ENCODE peak calls at places on chromosomes 16 and 17, in eight cellular contexts. T, E, P, A, B, F, M and I are unnamed samples.
A peak's percentile ranks its signal among the peaks of the same experiment; 100 is the strongest.

GRCh38 chr17:45338023-45338781 is 21.4 kb upstream of the MAP3K14 start:
- DNase-seq in E (no peak), F (no peak), P (no peak), M (no peak), T (no peak), A (no peak), B (no peak), I (no peak)

GRCh38 chr17:36578671-36579070 is 13.0 kb upstream of the DHRS11 start:
- DNase-seq in B (no peak), P (no peak), F (no peak), E (no peak), M (no peak), A (no peak), T (no peak), I (no peak)

GRCh38 chr17:4249452-4250029 is 14.2 kb downstream of the ANKFY1 start:
- DNase-seq in P (no peak), F (no peak), A (peak; percentile 25), M (peak; percentile 9), E (peak; percentile 19), T (no peak), B (peak; percentile 66), I (no peak)

GRCh38 chr17:14741516-14741915 is 440.6 kb downstream of the HS3ST3B1 start:
- DNase-seq in M (no peak), P (no peak), E (no peak), B (no peak), F (no peak), T (no peak), A (no peak), I (no peak)

GRCh38 chr16:3575491-3575890 is 1.7 kb downstream of the NLRC3 start:
- DNase-seq in E (no peak), A (no peak), F (no peak), M (no peak), P (no peak), T (no peak), B (no peak), I (no peak)

GRCh38 chr16:79339863-79340262 is 260.7 kb downstream of the MAF start:
- DNase-seq in P (no peak), B (no peak), F (no peak), T (no peak), M (no peak), E (no peak), A (no peak), I (no peak)

GRCh38 chr17:13510062-13510461 is 91.7 kb downstream of the HS3ST3A1 start:
- DNase-seq in M (no peak), A (no peak), E (no peak), T (no peak), F (no peak), B (no peak), P (no peak), I (no peak)

GRCh38 chr17:31394544-31394943 is 3.1 kb downstream of the RAB11FIP4 start:
- DNase-seq in F (peak; percentile 76), E (no peak), A (no peak), B (peak; percentile 82), P (peak; percentile 34), T (no peak), M (peak; percentile 99), I (peak; percentile 84)

GRCh38 chr16:12458591-12459400 is 344.9 kb downstream of the CPPED1 start:
- DNase-seq in T (no peak), E (no peak), F (no peak), P (no peak), A (no peak), M (no peak), B (no peak), I (no peak)

GRCh38 chr17:28811594-28812135 is 30.9 kb downstream of the FAM222B start:
- DNase-seq in A (peak; percentile 21), M (no peak), B (peak; percentile 34), P (no peak), T (no peak), E (peak; percentile 29), F (no peak), I (no peak)

GRCh38 chr16:13845232-13845631 is 74.7 kb upstream of the ERCC4 start:
- DNase-seq in M (no peak), B (no peak), A (no peak), P (no peak), F (no peak), E (no peak), T (no peak), I (no peak)

GRCh38 chr17:43018932-43019331 is 3.3 kb downstream of the VAT1 start:
- DNase-seq in T (no peak), B (no peak), E (no peak), F (no peak), P (no peak), M (no peak), A (no peak), I (no peak)

GRCh38 chr16:50677351-50677750 is 3.8 kb downstream of the SNX20 start:
- DNase-seq in T (no peak), E (no peak), M (no peak), B (peak; percentile 71), P (no peak), F (no peak), A (no peak), I (no peak)

GRCh38 chr17:44354582-44355309 is 8.9 kb downstream of the FAM171A2 start:
- DNase-seq in M (no peak), A (no peak), B (peak; percentile 92), E (no peak), P (no peak), T (peak; percentile 62), F (peak; percentile 75), I (peak; percentile 70)

GRCh38 chr16:88650749-88651275 is at the start of gene CYBA:
- DNase-seq in F (no peak), M (no peak), A (no peak), E (no peak), B (peak; percentile 94), T (peak; percentile 83), P (peak; percentile 23), I (no peak)